ENCODE peak calls at places on chromosomes 5 and 9, in four cellular contexts. F is colonic mucosa, E is lower leg skin, Y is mucosa of gallbladder. B is an unnamed sample.

GRCh38 chr5:23223846-23224245 is 283.6 kb upstream of the PRDM9 start:
- DNase-seq in E (no peak), F (no peak), Y (no peak), B (no peak)

GRCh38 chr5:118952992-118953651 is 35.2 kb downstream of the DTWD2 start:
- DNase-seq in F (no peak), E (no peak), Y (no peak), B (no peak)

GRCh38 chr9:134481762-134482161 is 155.5 kb downstream of the RXRA start:
- DNase-seq in F (no peak), E (no peak), Y (no peak), B (no peak)

GRCh38 chr9:93824386-93825294 is 130.5 kb downstream of the BARX1 start:
- DNase-seq in E (peak), F (no peak), Y (no peak), B (no peak)

GRCh38 chr9:136757328-136757727 is 715 bp downstream of the LCN8 start:
- DNase-seq in Y (no peak), F (no peak), E (no peak), B (no peak)

GRCh38 chr9:130837002-130837511 is 2.0 kb downstream of the ABL1 start:
- DNase-seq in F (peak), E (no peak), Y (no peak), B (no peak)

GRCh38 chr5:174752121-174752520 is 27.7 kb downstream of the MSX2 start:
- DNase-seq in F (no peak), Y (no peak), E (no peak), B (no peak)

GRCh38 chr9:106784076-106784475 is 78.9 kb upstream of the ZNF462 start:
- DNase-seq in F (no peak), Y (no peak), E (no peak), B (no peak)

GRCh38 chr5:38613992-38614836 is 57.8 kb upstream of the LIFR start:
- DNase-seq in E (no peak), F (no peak), Y (peak), B (no peak)

GRCh38 chr9:37010180-37010579 is 23.9 kb downstream of the PAX5 start:
- DNase-seq in F (no peak), E (no peak), Y (no peak), B (no peak)

GRCh38 chr5:159240301-159240870 is 22.7 kb upstream of the UBLCP1 start:
- DNase-seq in E (no peak), F (no peak), Y (no peak), B (no peak)

GRCh38 chr9:75539558-75539957 is 350.9 kb upstream of the PCSK5 start:
- DNase-seq in F (no peak), E (no peak), Y (no peak), B (no peak)

GRCh38 chr9:120438111-120438510 is 141.9 kb downstream of the CDK5RAP2 start:
- DNase-seq in F (no peak), Y (no peak), E (no peak), B (no peak)

GRCh38 chr9:95167998-95168397 is 149.5 kb downstream of the FANCC start:
- DNase-seq in F (peak), Y (peak), E (no peak), B (peak)

GRCh38 chr5:78776637-78777036 is 128.1 kb upstream of the LHFPL2 start:
- DNase-seq in Y (no peak), F (no peak), E (no peak), B (no peak)

GRCh38 chr9:136947955-136948510 is 3.0 kb downstream of the C8G start:
- DNase-seq in F (peak), Y (no peak), E (no peak), B (peak)

GRCh38 chr5:98397081-98397480 is 376.4 kb upstream of the RGMB start:
- DNase-seq in F (no peak), Y (no peak), E (no peak), B (no peak)

GRCh38 chr5:149498724-149499336 is 52.4 kb downstream of the CSNK1A1 start:
- DNase-seq in F (no peak), E (no peak), Y (no peak), B (no peak)

GRCh38 chr9:137880976-137881530 is 3.5 kb downstream of the CACNA1B start:
- DNase-seq in E (peak), F (no peak), Y (no peak), B (no peak)